ENCODE peak calls at places on chromosomes 13 and 19, in ten cellular contexts. One of them, this sample, is unnamed.

GRCh38 chr19:2983351-2984195 is 6.2 kb downstream of the TLE6 start:
- DNase-seq in stimulated activated CD4-positive, alpha-beta T cell treated with anti-CD3 and anti-CD28 coated beads, Interleukin-1b, Interleukin-23, amount 100 ng/mL, for 24 hours: no peak
- DNase-seq in EH: peak; percentile 59
- DNase-seq in NCI-H1092 treated with DMSO at 0.1 percent for 48 hours: peak; percentile 97
- DNase-seq in RPMI8226: peak; percentile 29
- DNase-seq in GDM1: no peak
- DNase-seq in activated T-helper 1 cell treated with Interleukin-2 at 50 U/mL for 16 hours: no peak
- DNase-seq in esophagus squamous epithelium: no peak
- DNase-seq in activated CD4-positive, CD25-positive, alpha-beta regulatory T cell: no peak
- DNase-seq in epithelial cell of prostate: no peak
- DNase-seq in this sample: peak; percentile 18

GRCh38 chr19:3605770-3606169 is 905 bp downstream of the TBXA2R start:
- DNase-seq in stimulated activated CD4-positive, alpha-beta T cell treated with anti-CD3 and anti-CD28 coated beads, Interleukin-1b, Interleukin-23, amount 100 ng/mL, for 24 hours: no peak
- DNase-seq in EH: no peak
- DNase-seq in NCI-H1092 treated with DMSO at 0.1 percent for 48 hours: no peak
- DNase-seq in RPMI8226: no peak
- DNase-seq in GDM1: no peak
- DNase-seq in activated T-helper 1 cell treated with Interleukin-2 at 50 U/mL for 16 hours: no peak
- DNase-seq in esophagus squamous epithelium: no peak
- DNase-seq in activated CD4-positive, CD25-positive, alpha-beta regulatory T cell: no peak
- DNase-seq in epithelial cell of prostate: no peak
- DNase-seq in this sample: no peak

GRCh38 chr19:6006896-6007295 is 29.0 kb upstream of the RANBP3 start:
- DNase-seq in stimulated activated CD4-positive, alpha-beta T cell treated with anti-CD3 and anti-CD28 coated beads, Interleukin-1b, Interleukin-23, amount 100 ng/mL, for 24 hours: no peak
- DNase-seq in EH: no peak
- DNase-seq in NCI-H1092 treated with DMSO at 0.1 percent for 48 hours: no peak
- DNase-seq in RPMI8226: no peak
- DNase-seq in GDM1: no peak
- DNase-seq in activated T-helper 1 cell treated with Interleukin-2 at 50 U/mL for 16 hours: no peak
- DNase-seq in esophagus squamous epithelium: no peak
- DNase-seq in activated CD4-positive, CD25-positive, alpha-beta regulatory T cell: no peak
- DNase-seq in epithelial cell of prostate: no peak
- DNase-seq in this sample: no peak

GRCh38 chr13:20713751-20714150 is 10.3 kb downstream of the IL17D start:
- DNase-seq in stimulated activated CD4-positive, alpha-beta T cell treated with anti-CD3 and anti-CD28 coated beads, Interleukin-1b, Interleukin-23, amount 100 ng/mL, for 24 hours: no peak
- DNase-seq in EH: peak; percentile 85
- DNase-seq in NCI-H1092 treated with DMSO at 0.1 percent for 48 hours: no peak
- DNase-seq in RPMI8226: no peak
- DNase-seq in GDM1: peak; percentile 15
- DNase-seq in activated T-helper 1 cell treated with Interleukin-2 at 50 U/mL for 16 hours: no peak
- DNase-seq in esophagus squamous epithelium: no peak
- DNase-seq in activated CD4-positive, CD25-positive, alpha-beta regulatory T cell: no peak
- DNase-seq in epithelial cell of prostate: no peak
- DNase-seq in this sample: no peak

GRCh38 chr19:18804643-18805042 is 13.5 kb upstream of the COMP start:
- DNase-seq in stimulated activated CD4-positive, alpha-beta T cell treated with anti-CD3 and anti-CD28 coated beads, Interleukin-1b, Interleukin-23, amount 100 ng/mL, for 24 hours: no peak
- DNase-seq in EH: no peak
- DNase-seq in NCI-H1092 treated with DMSO at 0.1 percent for 48 hours: no peak
- DNase-seq in RPMI8226: no peak
- DNase-seq in GDM1: no peak
- DNase-seq in activated T-helper 1 cell treated with Interleukin-2 at 50 U/mL for 16 hours: no peak
- DNase-seq in esophagus squamous epithelium: no peak
- DNase-seq in activated CD4-positive, CD25-positive, alpha-beta regulatory T cell: no peak
- DNase-seq in epithelial cell of prostate: no peak
- DNase-seq in this sample: no peak

GRCh38 chr13:25375727-25376358 is 4.1 kb downstream of the ATP8A2 start:
- DNase-seq in stimulated activated CD4-positive, alpha-beta T cell treated with anti-CD3 and anti-CD28 coated beads, Interleukin-1b, Interleukin-23, amount 100 ng/mL, for 24 hours: peak; percentile 9
- DNase-seq in EH: peak; percentile 45
- DNase-seq in NCI-H1092 treated with DMSO at 0.1 percent for 48 hours: peak; percentile 61
- DNase-seq in RPMI8226: peak; percentile 46
- DNase-seq in GDM1: no peak
- DNase-seq in activated T-helper 1 cell treated with Interleukin-2 at 50 U/mL for 16 hours: no peak
- DNase-seq in esophagus squamous epithelium: no peak
- DNase-seq in activated CD4-positive, CD25-positive, alpha-beta regulatory T cell: peak; percentile 8
- DNase-seq in epithelial cell of prostate: no peak
- DNase-seq in this sample: no peak

GRCh38 chr19:460877-461609 is at the start of gene SHC2:
- DNase-seq in stimulated activated CD4-positive, alpha-beta T cell treated with anti-CD3 and anti-CD28 coated beads, Interleukin-1b, Interleukin-23, amount 100 ng/mL, for 24 hours: no peak
- DNase-seq in EH: no peak
- DNase-seq in NCI-H1092 treated with DMSO at 0.1 percent for 48 hours: no peak
- DNase-seq in RPMI8226: no peak
- DNase-seq in GDM1: no peak
- DNase-seq in activated T-helper 1 cell treated with Interleukin-2 at 50 U/mL for 16 hours: no peak
- DNase-seq in esophagus squamous epithelium: no peak
- DNase-seq in activated CD4-positive, CD25-positive, alpha-beta regulatory T cell: no peak
- DNase-seq in epithelial cell of prostate: no peak
- DNase-seq in this sample: no peak

GRCh38 chr13:52931913-52932312 is 83.5 kb upstream of the PCDH8 start:
- DNase-seq in stimulated activated CD4-positive, alpha-beta T cell treated with anti-CD3 and anti-CD28 coated beads, Interleukin-1b, Interleukin-23, amount 100 ng/mL, for 24 hours: no peak
- DNase-seq in EH: no peak
- DNase-seq in NCI-H1092 treated with DMSO at 0.1 percent for 48 hours: no peak
- DNase-seq in RPMI8226: no peak
- DNase-seq in GDM1: no peak
- DNase-seq in activated T-helper 1 cell treated with Interleukin-2 at 50 U/mL for 16 hours: no peak
- DNase-seq in esophagus squamous epithelium: no peak
- DNase-seq in activated CD4-positive, CD25-positive, alpha-beta regulatory T cell: no peak
- DNase-seq in epithelial cell of prostate: no peak
- DNase-seq in this sample: no peak

GRCh38 chr19:35518313-35518712 is 4.9 kb upstream of the DMKN start:
- DNase-seq in stimulated activated CD4-positive, alpha-beta T cell treated with anti-CD3 and anti-CD28 coated beads, Interleukin-1b, Interleukin-23, amount 100 ng/mL, for 24 hours: no peak
- DNase-seq in EH: peak; percentile 98
- DNase-seq in NCI-H1092 treated with DMSO at 0.1 percent for 48 hours: no peak
- DNase-seq in RPMI8226: no peak
- DNase-seq in GDM1: no peak
- DNase-seq in activated T-helper 1 cell treated with Interleukin-2 at 50 U/mL for 16 hours: no peak
- DNase-seq in esophagus squamous epithelium: no peak
- DNase-seq in activated CD4-positive, CD25-positive, alpha-beta regulatory T cell: no peak
- DNase-seq in epithelial cell of prostate: peak; percentile 68
- DNase-seq in this sample: no peak

GRCh38 chr13:22562116-22562515 is 618.7 kb upstream of the SGCG start:
- DNase-seq in stimulated activated CD4-positive, alpha-beta T cell treated with anti-CD3 and anti-CD28 coated beads, Interleukin-1b, Interleukin-23, amount 100 ng/mL, for 24 hours: no peak
- DNase-seq in EH: no peak
- DNase-seq in NCI-H1092 treated with DMSO at 0.1 percent for 48 hours: peak; percentile 30
- DNase-seq in RPMI8226: no peak
- DNase-seq in GDM1: no peak
- DNase-seq in activated T-helper 1 cell treated with Interleukin-2 at 50 U/mL for 16 hours: no peak
- DNase-seq in esophagus squamous epithelium: no peak
- DNase-seq in activated CD4-positive, CD25-positive, alpha-beta regulatory T cell: no peak
- DNase-seq in epithelial cell of prostate: no peak
- DNase-seq in this sample: no peak

GRCh38 chr13:114315074-114315785 is 927 bp downstream of the CHAMP1 start:
- DNase-seq in stimulated activated CD4-positive, alpha-beta T cell treated with anti-CD3 and anti-CD28 coated beads, Interleukin-1b, Interleukin-23, amount 100 ng/mL, for 24 hours: no peak
- DNase-seq in EH: no peak
- DNase-seq in NCI-H1092 treated with DMSO at 0.1 percent for 48 hours: peak; percentile 17
- DNase-seq in RPMI8226: peak; percentile 19
- DNase-seq in GDM1: no peak
- DNase-seq in activated T-helper 1 cell treated with Interleukin-2 at 50 U/mL for 16 hours: no peak
- DNase-seq in esophagus squamous epithelium: no peak
- DNase-seq in activated CD4-positive, CD25-positive, alpha-beta regulatory T cell: no peak
- DNase-seq in epithelial cell of prostate: no peak
- DNase-seq in this sample: no peak

GRCh38 chr13:20383058-20383457 is 142.6 kb downstream of the CRYL1 start:
- DNase-seq in stimulated activated CD4-positive, alpha-beta T cell treated with anti-CD3 and anti-CD28 coated beads, Interleukin-1b, Interleukin-23, amount 100 ng/mL, for 24 hours: no peak
- DNase-seq in EH: no peak
- DNase-seq in NCI-H1092 treated with DMSO at 0.1 percent for 48 hours: peak; percentile 51
- DNase-seq in RPMI8226: no peak
- DNase-seq in GDM1: no peak
- DNase-seq in activated T-helper 1 cell treated with Interleukin-2 at 50 U/mL for 16 hours: no peak
- DNase-seq in esophagus squamous epithelium: no peak
- DNase-seq in activated CD4-positive, CD25-positive, alpha-beta regulatory T cell: no peak
- DNase-seq in epithelial cell of prostate: no peak
- DNase-seq in this sample: no peak

GRCh38 chr13:24627864-24628418 is 52.3 kb upstream of the ATP12A start:
- DNase-seq in stimulated activated CD4-positive, alpha-beta T cell treated with anti-CD3 and anti-CD28 coated beads, Interleukin-1b, Interleukin-23, amount 100 ng/mL, for 24 hours: no peak
- DNase-seq in EH: no peak
- DNase-seq in NCI-H1092 treated with DMSO at 0.1 percent for 48 hours: no peak
- DNase-seq in RPMI8226: no peak
- DNase-seq in GDM1: no peak
- DNase-seq in activated T-helper 1 cell treated with Interleukin-2 at 50 U/mL for 16 hours: no peak
- DNase-seq in esophagus squamous epithelium: no peak
- DNase-seq in activated CD4-positive, CD25-positive, alpha-beta regulatory T cell: no peak
- DNase-seq in epithelial cell of prostate: no peak
- DNase-seq in this sample: no peak

GRCh38 chr13:112714772-112715569 is 25.1 kb downstream of the ATP11A start:
- DNase-seq in stimulated activated CD4-positive, alpha-beta T cell treated with anti-CD3 and anti-CD28 coated beads, Interleukin-1b, Interleukin-23, amount 100 ng/mL, for 24 hours: no peak
- DNase-seq in EH: peak; percentile 25
- DNase-seq in NCI-H1092 treated with DMSO at 0.1 percent for 48 hours: no peak
- DNase-seq in RPMI8226: no peak
- DNase-seq in GDM1: no peak
- DNase-seq in activated T-helper 1 cell treated with Interleukin-2 at 50 U/mL for 16 hours: no peak
- DNase-seq in esophagus squamous epithelium: no peak
- DNase-seq in activated CD4-positive, CD25-positive, alpha-beta regulatory T cell: no peak
- DNase-seq in epithelial cell of prostate: no peak
- DNase-seq in this sample: no peak

GRCh38 chr19:47232422-47233211 is 1.6 kb upstream of the BBC3 start:
- DNase-seq in stimulated activated CD4-positive, alpha-beta T cell treated with anti-CD3 and anti-CD28 coated beads, Interleukin-1b, Interleukin-23, amount 100 ng/mL, for 24 hours: no peak
- DNase-seq in EH: peak; percentile 85
- DNase-seq in NCI-H1092 treated with DMSO at 0.1 percent for 48 hours: no peak
- DNase-seq in RPMI8226: peak; percentile 77
- DNase-seq in GDM1: peak; percentile 32
- DNase-seq in activated T-helper 1 cell treated with Interleukin-2 at 50 U/mL for 16 hours: no peak
- DNase-seq in esophagus squamous epithelium: no peak
- DNase-seq in activated CD4-positive, CD25-positive, alpha-beta regulatory T cell: no peak
- DNase-seq in epithelial cell of prostate: peak; percentile 61
- DNase-seq in this sample: no peak

GRCh38 chr19:45767881-45768643 is 990 bp downstream of the SIX5 start:
- DNase-seq in stimulated activated CD4-positive, alpha-beta T cell treated with anti-CD3 and anti-CD28 coated beads, Interleukin-1b, Interleukin-23, amount 100 ng/mL, for 24 hours: no peak
- DNase-seq in EH: peak; percentile 64
- DNase-seq in NCI-H1092 treated with DMSO at 0.1 percent for 48 hours: no peak
- DNase-seq in RPMI8226: peak; percentile 62
- DNase-seq in GDM1: no peak
- DNase-seq in activated T-helper 1 cell treated with Interleukin-2 at 50 U/mL for 16 hours: no peak
- DNase-seq in esophagus squamous epithelium: no peak
- DNase-seq in activated CD4-positive, CD25-positive, alpha-beta regulatory T cell: no peak
- DNase-seq in epithelial cell of prostate: no peak
- DNase-seq in this sample: no peak

This sample was measured in stimulated activated naive B cell treated with anti-CD40 and anti-IgM and Interleukin-4, amounts not matched to agents 10 μg/mL and 1 μg/mL and 100 μg/mL, for 72 hours.